ENCODE peak calls at places on chromosomes 12 and 14, in nine cellular contexts. One of them, this sample, is unnamed.

GRCh38 chr14:88990856-88991255 is 166.4 kb downstream of the TTC8 start:
- DNase-seq in GM12865: no peak
- DNase-seq in cardiac muscle cell: no peak
- DNase-seq in heart right ventricle: no peak
- DNase-seq in mesothelial cell of epicardium: no peak
- DNase-seq in prostate gland: no peak
- DNase-seq in epithelial cell of esophagus: no peak
- DNase-seq in upper lobe of left lung: no peak
- DNase-seq in A549: no peak
- DNase-seq in this sample: no peak

GRCh38 chr12:82527165-82527780 is 159.4 kb upstream of the TMTC2 start:
- DNase-seq in epithelial cell of esophagus: peak; percentile 75
- DNase-seq in cardiac muscle cell: peak; percentile 78
- DNase-seq in mesothelial cell of epicardium: no peak
- DNase-seq in A549: peak; percentile 75
- DNase-seq in upper lobe of left lung: no peak
- DNase-seq in heart right ventricle: peak; percentile 21
- DNase-seq in prostate gland: peak; percentile 46
- DNase-seq in GM12865: peak; percentile 81
- DNase-seq in this sample: no peak

GRCh38 chr12:79296128-79296527 is 394.6 kb downstream of the PAWR start:
- DNase-seq in epithelial cell of esophagus: peak; percentile 59
- DNase-seq in mesothelial cell of epicardium: no peak
- DNase-seq in upper lobe of left lung: no peak
- DNase-seq in GM12865: no peak
- DNase-seq in cardiac muscle cell: no peak
- DNase-seq in prostate gland: no peak
- DNase-seq in heart right ventricle: no peak
- DNase-seq in A549: no peak
- DNase-seq in this sample: no peak

GRCh38 chr14:22824711-22825359 is 4.9 kb upstream of the MRPL52 start:
- DNase-seq in upper lobe of left lung: no peak
- DNase-seq in A549: peak; percentile 81
- DNase-seq in prostate gland: no peak
- DNase-seq in cardiac muscle cell: no peak
- DNase-seq in epithelial cell of esophagus: peak; percentile 91
- DNase-seq in heart right ventricle: no peak
- DNase-seq in mesothelial cell of epicardium: no peak
- DNase-seq in GM12865: peak; percentile 41
- DNase-seq in this sample: no peak

GRCh38 chr12:118773956-118774723 is 207.2 kb upstream of the SRRM4 start:
- DNase-seq in heart right ventricle: no peak
- DNase-seq in prostate gland: no peak
- DNase-seq in upper lobe of left lung: no peak
- DNase-seq in GM12865: no peak
- DNase-seq in cardiac muscle cell: peak; percentile 29
- DNase-seq in epithelial cell of esophagus: no peak
- DNase-seq in mesothelial cell of epicardium: no peak
- DNase-seq in A549: no peak
- DNase-seq in this sample: peak; percentile 24

GRCh38 chr12:62848418-62848817 is 86.5 kb downstream of the PPM1H start:
- DNase-seq in epithelial cell of esophagus: peak; percentile 42
- DNase-seq in A549: peak; percentile 57
- DNase-seq in mesothelial cell of epicardium: no peak
- DNase-seq in heart right ventricle: no peak
- DNase-seq in GM12865: peak; percentile 56
- DNase-seq in cardiac muscle cell: no peak
- DNase-seq in upper lobe of left lung: no peak
- DNase-seq in prostate gland: no peak
- DNase-seq in this sample: no peak

GRCh38 chr12:41485203-41485602 is 297.1 kb downstream of the PDZRN4 start:
- DNase-seq in A549: no peak
- DNase-seq in heart right ventricle: no peak
- DNase-seq in cardiac muscle cell: no peak
- DNase-seq in prostate gland: no peak
- DNase-seq in upper lobe of left lung: no peak
- DNase-seq in mesothelial cell of epicardium: no peak
- DNase-seq in GM12865: peak; percentile 32
- DNase-seq in epithelial cell of esophagus: peak; percentile 3
- DNase-seq in this sample: no peak

GRCh38 chr14:71467419-71467818 is 464.8 kb upstream of the RGS6 start:
- DNase-seq in GM12865: no peak
- DNase-seq in A549: no peak
- DNase-seq in cardiac muscle cell: no peak
- DNase-seq in prostate gland: no peak
- DNase-seq in epithelial cell of esophagus: peak; percentile 26
- DNase-seq in upper lobe of left lung: no peak
- DNase-seq in mesothelial cell of epicardium: no peak
- DNase-seq in heart right ventricle: no peak
- DNase-seq in this sample: no peak

GRCh38 chr12:52672321-52672933 is 7.8 kb downstream of the KRT1 start:
- DNase-seq in heart right ventricle: no peak
- DNase-seq in mesothelial cell of epicardium: no peak
- DNase-seq in cardiac muscle cell: no peak
- DNase-seq in GM12865: no peak
- DNase-seq in A549: peak; percentile 56
- DNase-seq in prostate gland: no peak
- DNase-seq in upper lobe of left lung: no peak
- DNase-seq in epithelial cell of esophagus: peak; percentile 82
- DNase-seq in this sample: no peak

GRCh38 chr12:79837575-79837974 is 97.3 kb downstream of the PPP1R12A start:
- DNase-seq in epithelial cell of esophagus: no peak
- DNase-seq in GM12865: no peak
- DNase-seq in A549: no peak
- DNase-seq in prostate gland: no peak
- DNase-seq in mesothelial cell of epicardium: no peak
- DNase-seq in upper lobe of left lung: no peak
- DNase-seq in cardiac muscle cell: no peak
- DNase-seq in heart right ventricle: no peak
- DNase-seq in this sample: no peak

GRCh38 chr12:90112668-90113067 is 404.0 kb upstream of the ATP2B1 start:
- DNase-seq in cardiac muscle cell: no peak
- DNase-seq in A549: no peak
- DNase-seq in heart right ventricle: no peak
- DNase-seq in epithelial cell of esophagus: no peak
- DNase-seq in prostate gland: no peak
- DNase-seq in upper lobe of left lung: no peak
- DNase-seq in GM12865: no peak
- DNase-seq in mesothelial cell of epicardium: no peak
- DNase-seq in this sample: no peak

GRCh38 chr14:30768791-30769190 is 105.6 kb upstream of the COCH start:
- DNase-seq in mesothelial cell of epicardium: no peak
- DNase-seq in epithelial cell of esophagus: no peak
- DNase-seq in A549: no peak
- DNase-seq in cardiac muscle cell: no peak
- DNase-seq in prostate gland: no peak
- DNase-seq in upper lobe of left lung: no peak
- DNase-seq in heart right ventricle: no peak
- DNase-seq in GM12865: no peak
- DNase-seq in this sample: no peak

GRCh38 chr14:89954045-89955021 is at the start of gene EFCAB11:
- DNase-seq in mesothelial cell of epicardium: peak; percentile 96
- DNase-seq in A549: peak; percentile 97
- DNase-seq in GM12865: peak; percentile 98
- DNase-seq in epithelial cell of esophagus: peak; percentile 99
- DNase-seq in upper lobe of left lung: peak; percentile 94
- DNase-seq in cardiac muscle cell: peak; percentile 99
- DNase-seq in prostate gland: peak; percentile 97
- DNase-seq in heart right ventricle: peak; percentile 98
- DNase-seq in this sample: peak; percentile 55

DNA sequence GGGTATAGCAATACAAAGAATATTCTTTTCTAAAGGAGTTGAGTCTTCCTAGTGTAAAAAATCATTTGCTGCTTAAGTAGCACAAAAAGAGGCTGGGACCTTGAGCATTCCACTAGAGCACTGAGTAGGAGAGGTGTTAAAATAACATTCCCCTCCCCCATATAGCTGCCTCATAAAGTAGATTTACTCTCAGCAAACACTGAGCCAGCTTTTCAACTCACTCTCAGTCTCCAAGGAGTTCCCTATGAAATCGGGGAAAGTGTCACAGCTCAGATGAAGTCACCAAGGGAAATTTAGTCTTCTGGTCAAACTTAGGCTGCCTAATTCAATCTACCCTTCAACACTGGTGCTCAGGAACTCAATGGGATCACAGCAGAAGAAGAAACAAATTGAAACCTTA is 592.7 kb downstream of the ETNK1 start:
- DNase-seq in cardiac muscle cell: no peak
- DNase-seq in mesothelial cell of epicardium: no peak
- DNase-seq in heart right ventricle: no peak
- DNase-seq in GM12865: no peak
- DNase-seq in A549: no peak
- DNase-seq in epithelial cell of esophagus: no peak
- DNase-seq in upper lobe of left lung: no peak
- DNase-seq in prostate gland: no peak
- DNase-seq in this sample: no peak
- TF ChIP-seq CTCF in cardiac muscle cell: no peak
- TF ChIP-seq CTCF in mesothelial cell of epicardium: no peak
- TF ChIP-seq CTCF in heart right ventricle: no peak
- TF ChIP-seq CTCF in GM12865: no peak
- TF ChIP-seq CTCF in A549: no peak
- TF ChIP-seq CTCF in epithelial cell of esophagus: no peak
- TF ChIP-seq CTCF in upper lobe of left lung: no peak
- TF ChIP-seq CTCF in prostate gland: no peak
- TF ChIP-seq CTCF in this sample: no peak

DNA sequence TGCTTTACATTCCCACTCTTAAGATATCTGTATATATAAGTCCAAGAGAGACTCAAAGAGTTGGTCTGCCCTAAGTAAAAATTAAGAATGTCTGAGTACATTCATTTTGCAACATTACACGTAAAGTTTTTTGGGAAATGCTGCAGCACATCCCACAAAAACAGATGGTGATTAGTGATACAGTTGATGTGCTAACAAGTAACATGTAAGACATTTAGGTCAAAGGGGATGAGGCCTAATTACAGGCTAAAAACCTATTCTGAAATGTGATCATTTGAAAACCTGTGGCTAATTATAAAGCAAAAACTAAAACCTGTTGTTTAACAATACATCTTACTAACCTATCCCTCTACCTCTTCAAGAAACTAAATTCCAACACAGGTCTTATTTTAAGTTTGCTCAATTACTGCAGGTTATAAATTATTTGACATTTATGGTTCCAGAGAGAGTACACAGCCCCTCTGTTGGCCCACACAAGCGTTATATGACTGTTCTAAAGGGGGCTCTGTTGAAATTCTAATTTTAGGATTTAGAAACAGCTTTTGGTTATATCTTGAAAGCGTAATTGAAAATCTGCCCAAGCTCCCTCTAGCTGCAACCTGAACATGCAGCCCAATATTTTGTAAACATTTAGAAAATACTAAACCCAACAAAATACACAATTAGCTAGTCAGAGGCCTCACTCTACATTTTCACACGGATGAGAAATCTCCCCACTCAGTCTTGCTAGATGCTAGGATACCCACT is 42.9 kb downstream of the BRAP start:
- DNase-seq in cardiac muscle cell: no peak
- DNase-seq in upper lobe of left lung: no peak
- DNase-seq in mesothelial cell of epicardium: no peak
- DNase-seq in heart right ventricle: no peak
- DNase-seq in A549: no peak
- DNase-seq in prostate gland: no peak
- DNase-seq in epithelial cell of esophagus: no peak
- DNase-seq in GM12865: no peak
- DNase-seq in this sample: no peak
- TF ChIP-seq CTCF in cardiac muscle cell: peak; percentile 34
- TF ChIP-seq CTCF in upper lobe of left lung: no peak
- TF ChIP-seq CTCF in mesothelial cell of epicardium: no peak
- TF ChIP-seq CTCF in heart right ventricle: no peak
- TF ChIP-seq CTCF in A549: no peak
- TF ChIP-seq CTCF in prostate gland: peak; percentile 15
- TF ChIP-seq CTCF in epithelial cell of esophagus: no peak
- TF ChIP-seq CTCF in GM12865: no peak
- TF ChIP-seq CTCF in this sample: no peak

DNA sequence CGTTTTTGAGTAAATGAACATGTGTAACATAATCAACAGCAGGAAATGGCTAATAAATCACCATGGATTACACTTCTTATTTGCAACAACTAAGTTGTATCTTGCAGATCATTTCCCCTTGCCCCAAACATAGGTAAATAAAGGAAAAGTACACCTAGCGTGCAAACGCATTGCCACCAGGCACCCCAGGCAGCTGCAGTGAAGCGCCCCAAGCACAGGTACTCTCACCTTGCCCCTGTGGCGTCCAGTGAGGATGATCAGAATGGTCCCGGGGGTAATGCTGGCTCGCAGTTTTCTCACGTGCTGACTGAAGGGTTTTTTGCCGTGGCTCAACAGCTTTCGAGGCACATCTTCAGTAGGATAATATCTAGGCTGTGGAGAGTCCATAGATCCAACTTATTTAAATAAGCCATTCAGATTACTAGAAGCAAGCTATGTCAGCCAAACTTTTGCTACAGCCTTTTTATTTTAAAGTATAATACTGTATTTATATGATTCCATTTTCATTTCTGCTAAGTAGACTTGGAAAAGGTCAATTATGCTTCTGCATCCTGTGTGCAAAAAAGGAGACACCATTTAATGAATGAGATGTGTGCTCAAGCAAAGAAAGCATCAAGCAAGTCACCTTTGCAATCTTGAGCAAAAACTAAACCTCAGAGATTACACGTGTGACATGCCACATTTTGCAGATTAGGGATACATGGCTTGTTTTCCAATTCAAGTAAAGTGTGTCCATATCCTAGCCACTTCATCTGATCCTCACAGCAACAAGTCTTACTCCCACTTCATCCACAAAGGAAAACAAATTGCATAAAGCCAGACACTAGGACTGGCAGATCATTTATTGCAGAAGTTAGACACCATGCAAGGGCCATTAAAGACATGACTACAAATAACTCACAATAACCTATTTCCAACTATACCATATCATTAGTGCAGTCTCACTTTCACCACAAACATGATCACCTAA is 2.6 kb downstream of the RPL6 start:
- DNase-seq in heart right ventricle: no peak
- DNase-seq in mesothelial cell of epicardium: no peak
- DNase-seq in GM12865: no peak
- DNase-seq in upper lobe of left lung: no peak
- DNase-seq in epithelial cell of esophagus: no peak
- DNase-seq in prostate gland: no peak
- DNase-seq in A549: no peak
- DNase-seq in cardiac muscle cell: no peak
- DNase-seq in this sample: no peak
- TF ChIP-seq CTCF in heart right ventricle: no peak
- TF ChIP-seq CTCF in mesothelial cell of epicardium: no peak
- TF ChIP-seq CTCF in GM12865: no peak
- TF ChIP-seq CTCF in upper lobe of left lung: no peak
- TF ChIP-seq CTCF in epithelial cell of esophagus: no peak
- TF ChIP-seq CTCF in prostate gland: no peak
- TF ChIP-seq CTCF in A549: no peak
- TF ChIP-seq CTCF in cardiac muscle cell: no peak
- TF ChIP-seq CTCF in this sample: no peak

GRCh38 chr12:94550964-94551363 is 91.3 kb upstream of the CEP83 start:
- DNase-seq in GM12865: peak; percentile 18
- DNase-seq in mesothelial cell of epicardium: no peak
- DNase-seq in cardiac muscle cell: no peak
- DNase-seq in epithelial cell of esophagus: no peak
- DNase-seq in A549: no peak
- DNase-seq in upper lobe of left lung: no peak
- DNase-seq in prostate gland: no peak
- DNase-seq in heart right ventricle: no peak
- DNase-seq in this sample: no peak

GRCh38 chr12:94551810-94552209 is 92.1 kb upstream of the CEP83 start:
- DNase-seq in A549: no peak
- DNase-seq in GM12865: no peak
- DNase-seq in heart right ventricle: no peak
- DNase-seq in prostate gland: no peak
- DNase-seq in epithelial cell of esophagus: no peak
- DNase-seq in cardiac muscle cell: no peak
- DNase-seq in mesothelial cell of epicardium: no peak
- DNase-seq in upper lobe of left lung: no peak
- DNase-seq in this sample: no peak

GRCh38 chr12:94545937-94546771 is 86.5 kb upstream of the CEP83 start:
- DNase-seq in cardiac muscle cell: peak; percentile 69
- DNase-seq in A549: peak; percentile 75
- DNase-seq in GM12865: peak; percentile 79
- DNase-seq in upper lobe of left lung: peak; percentile 55
- DNase-seq in prostate gland: peak; percentile 40
- DNase-seq in heart right ventricle: peak; percentile 42
- DNase-seq in mesothelial cell of epicardium: peak; percentile 46
- DNase-seq in epithelial cell of esophagus: peak; percentile 83
- DNase-seq in this sample: no peak
- TF ChIP-seq CTCF in cardiac muscle cell: peak; percentile 86
- TF ChIP-seq CTCF in A549: peak; percentile 56
- TF ChIP-seq CTCF in GM12865: peak; percentile 67
- TF ChIP-seq CTCF in upper lobe of left lung: peak; percentile 85
- TF ChIP-seq CTCF in prostate gland: peak; percentile 84
- TF ChIP-seq CTCF in heart right ventricle: peak; percentile 86
- TF ChIP-seq CTCF in mesothelial cell of epicardium: peak; percentile 28
- TF ChIP-seq CTCF in epithelial cell of esophagus: peak; percentile 91
- TF ChIP-seq CTCF in this sample: peak; percentile 63